ENCODE peak calls at places on chromosomes 11 and 22, in four cellular contexts. T is H1, Y is HepG2, N is K562. Q is an unnamed sample.

GRCh38 chr22:39580795-39581194 is 10.2 kb downstream of the CACNA1I start:
- DNase-seq in T (no peak), Y (no peak), N (no peak), Q (no peak)

GRCh38 chr11:69293819-69294505 is at the start of gene MYEOV:
- DNase-seq in T (peak), Y (peak), N (peak), Q (peak)

GRCh38 chr22:36197065-36197440 is 4.6 kb downstream of the APOL4 start:
- DNase-seq in T (no peak), Y (no peak), N (peak), Q (no peak)

GRCh38 chr22:48872271-48873260 is 955.1 kb downstream of the BRD1 start:
- DNase-seq in T (no peak), Y (no peak), N (no peak), Q (no peak)

GRCh38 chr11:78031629-78032028 is 8.6 kb upstream of the KCTD14 start:
- DNase-seq in T (no peak), Y (peak), N (no peak), Q (peak)

GRCh38 chr22:37100589-37101127 is 8.9 kb downstream of the TMPRSS6 start:
- DNase-seq in T (no peak), Y (no peak), N (no peak), Q (no peak)

GRCh38 chr11:104781719-104782376 is 116.4 kb downstream of the CASP12 start:
- DNase-seq in T (peak), Y (no peak), N (no peak), Q (no peak)

GRCh38 chr11:6315811-6316425 is 4.4 kb downstream of the CAVIN3 start:
- DNase-seq in T (peak), Y (peak), N (peak), Q (no peak)

GRCh38 chr22:35074583-35074982 is 8.6 kb downstream of the ISX start:
- DNase-seq in T (no peak), Y (no peak), N (no peak), Q (no peak)

GRCh38 chr11:69861901-69862300 is 42.7 kb upstream of the FGF3 start:
- DNase-seq in T (no peak), Y (no peak), N (no peak), Q (no peak)

GRCh38 chr22:42693763-42694683 is 26.6 kb downstream of the A4GALT start:
- DNase-seq in T (no peak), Y (no peak), N (no peak), Q (no peak)

GRCh38 chr22:42697542-42698013 is 23.1 kb downstream of the A4GALT start:
- DNase-seq in T (no peak), Y (peak), N (no peak), Q (no peak)

GRCh38 chr22:42696331-42696967 is 24.2 kb downstream of the A4GALT start:
- DNase-seq in T (no peak), Y (no peak), N (no peak), Q (no peak)

GRCh38 chr22:42693055-42693762 is 27.5 kb downstream of the A4GALT start:
- DNase-seq in T (no peak), Y (no peak), N (no peak), Q (no peak)

DNA sequence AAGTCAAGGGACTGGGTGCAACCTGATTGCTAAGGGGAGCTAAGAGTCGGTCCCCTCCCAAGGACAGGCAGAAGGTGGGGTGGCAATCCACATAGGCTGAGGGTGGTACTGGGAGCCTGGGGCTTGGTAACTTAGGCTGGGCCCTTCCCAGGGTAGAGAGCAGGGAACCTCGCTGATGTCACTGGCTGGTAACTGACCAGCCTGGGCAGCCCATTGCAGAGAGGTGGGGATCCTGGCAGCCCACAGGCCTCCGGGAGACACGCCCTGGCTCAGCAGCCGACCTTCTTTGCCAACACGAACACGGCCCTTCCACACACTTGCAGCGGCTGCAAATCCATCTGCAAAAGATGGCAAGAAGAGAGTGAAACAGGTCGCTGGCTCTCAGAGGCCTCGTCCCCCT is 25.4 kb downstream of the A4GALT start:
- DNase-seq in T (no peak), Y (no peak), N (no peak), Q (no peak)
- TF ChIP-seq BRCA1 in T (no peak), Y (no peak), N (no peak), Q (no peak)

GRCh38 chr22:27260087-27260730 is 541.3 kb downstream of the MN1 start:
- DNase-seq in T (no peak), Y (no peak), N (no peak), Q (no peak)
- TF ChIP-seq BRCA1 in T (no peak), Y (no peak), N (no peak), Q (no peak)

GRCh38 chr11:17736921-17737817 is 2.6 kb downstream of the KCNC1 start:
- DNase-seq in T (no peak), Y (no peak), N (no peak), Q (no peak)

GRCh38 chr11:17739945-17740338 is 5.4 kb downstream of the KCNC1 start:
- DNase-seq in T (no peak), Y (no peak), N (no peak), Q (no peak)

GRCh38 chr11:17740649-17741235 is 6.2 kb downstream of the KCNC1 start:
- DNase-seq in T (no peak), Y (no peak), N (no peak), Q (no peak)

GRCh38 chr11:17735823-17736772 is 1.5 kb downstream of the KCNC1 start:
- DNase-seq in T (peak), Y (no peak), N (no peak), Q (no peak)

DNA sequence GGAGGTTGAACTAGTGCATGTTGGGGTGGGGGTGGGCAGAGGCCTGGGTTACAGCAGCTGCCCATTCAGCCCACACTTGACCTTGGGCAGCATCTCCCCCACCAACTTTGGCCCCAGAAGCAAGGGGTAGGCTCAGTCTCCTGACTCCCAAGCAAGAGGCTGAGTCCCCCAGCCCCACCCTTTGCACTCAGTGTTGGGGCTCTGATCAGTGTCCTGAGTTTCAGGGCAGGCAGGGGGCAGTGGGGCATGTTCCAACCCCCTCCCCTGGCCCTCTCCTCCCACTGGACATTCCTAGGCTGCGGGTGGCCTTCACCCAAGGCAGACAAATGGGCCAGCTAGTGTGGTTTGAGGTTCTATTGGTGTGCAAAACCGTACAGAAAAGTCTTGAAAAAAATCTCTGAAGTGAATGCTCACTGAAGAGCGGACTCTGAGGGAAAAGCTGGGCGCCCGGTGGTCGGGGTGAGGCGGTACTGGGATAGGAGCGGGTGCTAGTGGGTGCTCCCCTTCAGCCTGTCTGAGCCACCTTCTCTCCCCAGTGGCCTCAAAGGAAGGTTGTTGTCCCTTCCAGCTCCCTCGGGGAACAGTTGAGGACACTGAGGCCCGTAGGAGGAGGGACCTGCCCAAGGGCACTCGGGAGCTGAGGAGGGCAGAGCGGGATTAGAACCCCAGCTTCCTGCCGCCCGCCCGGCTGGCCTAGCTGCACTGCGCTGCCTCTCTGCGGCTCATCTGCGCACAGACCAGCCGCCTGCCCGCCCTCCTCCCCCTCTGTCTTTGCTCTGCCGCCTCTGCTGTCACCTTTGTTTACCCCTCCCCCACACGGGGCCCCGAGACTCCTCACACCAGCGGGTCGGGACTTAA is 4.0 kb downstream of the KCNC1 start:
- DNase-seq in T (peak), Y (no peak), N (peak), Q (no peak)
- TF ChIP-seq BRCA1 in T (no peak), Y (no peak), N (no peak), Q (no peak)

DNA sequence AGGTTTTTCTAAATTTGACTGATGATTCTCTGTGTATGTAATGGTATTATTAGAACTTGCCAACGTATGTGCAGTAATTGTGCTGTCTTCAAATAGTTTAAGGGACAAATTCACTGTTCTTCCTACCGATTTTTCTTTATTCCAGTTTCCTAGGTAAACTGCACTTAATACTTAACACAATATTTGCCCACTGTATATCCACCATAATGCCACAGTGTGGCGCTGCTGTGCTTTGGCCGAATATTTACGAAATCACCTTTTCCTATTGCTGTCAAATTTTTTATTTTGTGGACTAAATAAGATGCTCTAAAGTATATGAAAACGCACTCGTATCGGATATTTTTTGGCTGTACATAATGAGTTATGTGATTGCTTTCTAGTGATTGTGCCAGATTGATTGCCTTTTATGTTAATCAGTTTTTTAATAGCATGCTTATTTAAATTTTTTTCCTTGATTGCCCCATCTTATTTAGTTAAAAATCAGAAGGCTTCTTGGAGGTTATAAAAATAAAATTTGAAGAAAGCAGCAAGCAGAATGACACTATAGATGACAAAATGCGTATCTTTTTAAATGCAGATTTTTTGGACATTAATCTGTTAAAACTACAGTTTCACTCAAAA is 10.5 kb downstream of the AASDHPPT start:
- DNase-seq in T (no peak), Y (peak), N (no peak), Q (no peak)
- TF ChIP-seq BRCA1 in T (no peak), Y (no peak), N (no peak), Q (no peak)

DNA sequence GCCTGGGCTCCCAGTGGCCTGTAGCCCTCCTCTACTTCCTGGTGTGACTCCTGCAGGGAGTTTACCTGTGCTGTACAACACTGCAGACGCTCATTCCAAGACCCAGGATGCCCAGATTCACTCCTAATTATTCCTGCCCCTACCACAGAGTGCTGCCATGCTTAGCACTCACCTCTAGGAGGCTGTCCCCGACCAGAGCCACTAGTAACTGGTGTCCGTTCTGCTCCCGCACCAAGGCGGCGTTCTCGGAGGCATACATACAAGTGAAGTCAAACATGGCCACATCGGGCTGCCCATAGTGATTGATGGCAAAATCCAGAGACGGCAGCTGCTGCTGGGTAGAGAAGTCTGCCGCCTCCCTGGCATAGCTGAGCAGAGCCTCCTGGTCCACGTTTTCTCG is 122.3 kb upstream of the BID start:
- DNase-seq in T (peak), Y (no peak), N (peak), Q (no peak)
- TF ChIP-seq BRCA1 in T (no peak), Y (no peak), N (no peak), Q (no peak)

DNA sequence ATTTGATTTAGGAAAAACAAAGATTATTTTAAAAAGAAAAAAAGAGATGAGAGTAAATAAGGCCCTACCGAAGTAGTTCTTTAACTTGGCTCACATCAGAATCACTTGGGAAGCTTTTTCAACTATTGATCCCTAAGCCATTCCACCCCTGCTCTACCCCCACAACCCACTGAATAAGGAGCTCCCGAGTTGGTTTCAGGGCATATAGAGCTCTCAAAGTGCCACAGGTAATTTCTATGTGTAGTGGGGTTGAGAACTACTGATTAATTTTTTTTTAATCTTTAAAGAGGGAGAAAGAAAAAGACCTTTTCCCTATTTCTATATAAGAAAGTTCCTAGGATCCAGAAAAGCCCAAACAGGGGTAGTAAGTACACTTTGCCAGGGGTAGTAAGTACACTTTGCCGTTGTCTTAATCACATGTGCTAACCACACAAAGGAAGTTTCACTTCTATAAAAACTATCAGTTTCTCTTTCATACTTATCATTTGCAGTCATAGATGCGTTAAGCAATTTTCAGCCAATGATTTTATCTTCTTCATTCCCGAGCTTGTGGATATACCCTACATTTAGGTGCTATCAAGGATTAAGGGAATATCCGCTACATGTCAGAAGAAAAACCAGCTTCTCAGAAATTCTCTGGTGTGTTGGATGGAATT is 108.4 kb upstream of the ZC3H12C start:
- DNase-seq in T (no peak), Y (no peak), N (no peak), Q (peak)
- TF ChIP-seq BRCA1 in T (no peak), Y (no peak), N (no peak), Q (no peak)

DNA sequence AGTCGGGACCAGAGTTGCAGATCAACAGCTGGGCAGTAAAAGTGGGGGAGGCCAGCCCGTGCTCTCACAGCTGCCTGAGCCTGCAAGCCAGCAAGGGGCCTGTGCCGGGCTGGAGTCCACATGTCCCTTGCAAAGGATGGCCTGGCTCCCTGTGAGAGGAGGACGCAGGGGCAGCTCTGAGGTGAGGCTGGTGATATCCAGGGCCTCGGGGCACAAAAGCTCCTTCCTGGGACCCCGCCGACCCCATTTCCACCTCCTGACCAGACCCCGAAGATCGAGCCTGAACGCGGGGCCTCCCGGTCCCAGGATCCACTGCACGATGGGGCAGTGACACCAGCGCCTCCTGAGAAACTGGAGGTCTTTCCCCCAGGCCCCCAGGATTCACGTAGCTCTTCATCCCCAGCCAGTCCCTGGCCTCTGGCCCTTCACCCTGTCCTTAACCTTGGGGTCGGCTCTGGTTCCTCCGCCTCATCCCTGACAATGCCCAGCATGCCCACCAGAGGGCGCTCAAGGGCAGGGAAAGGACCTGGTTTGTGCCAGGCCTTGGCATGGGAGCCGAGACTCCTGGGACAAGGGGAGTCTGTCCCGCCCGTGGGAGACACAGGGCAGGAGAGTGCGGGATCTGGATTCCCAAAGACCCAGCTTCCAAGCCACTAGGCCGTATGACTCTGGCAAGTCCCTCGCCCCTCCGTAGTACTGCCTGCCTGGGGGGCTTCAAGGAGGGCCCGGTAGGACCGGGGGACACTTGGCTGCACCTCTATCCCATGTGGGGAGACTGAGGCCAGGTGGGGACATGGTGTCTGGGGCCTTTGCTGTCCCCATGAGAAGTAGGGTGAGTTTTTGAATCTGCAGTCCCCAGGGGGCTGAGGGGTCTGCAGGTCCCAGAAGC is 17.8 kb upstream of the WNT7B start:
- DNase-seq in T (peak), Y (no peak), N (peak), Q (no peak)
- TF ChIP-seq BRCA1 in T (no peak), Y (no peak), N (no peak), Q (no peak)

GRCh38 chr22:26650722-26651421 is 6.5 kb upstream of the MIAT start:
- DNase-seq in T (no peak), Y (no peak), N (peak), Q (no peak)

GRCh38 chr22:26651840-26652239 is 5.5 kb upstream of the MIAT start:
- DNase-seq in T (no peak), Y (no peak), N (no peak), Q (no peak)

GRCh38 chr22:26648761-26649363 is 8.5 kb upstream of the MIAT start:
- DNase-seq in T (no peak), Y (no peak), N (no peak), Q (no peak)

GRCh38 chr22:26646158-26646557 is 11.2 kb upstream of the MIAT start:
- DNase-seq in T (no peak), Y (no peak), N (no peak), Q (no peak)

GRCh38 chr22:26648011-26648497 is 9.3 kb upstream of the MIAT start:
- DNase-seq in T (peak), Y (no peak), N (no peak), Q (no peak)
- TF ChIP-seq BRCA1 in T (no peak), Y (no peak), N (no peak), Q (no peak)

DNA sequence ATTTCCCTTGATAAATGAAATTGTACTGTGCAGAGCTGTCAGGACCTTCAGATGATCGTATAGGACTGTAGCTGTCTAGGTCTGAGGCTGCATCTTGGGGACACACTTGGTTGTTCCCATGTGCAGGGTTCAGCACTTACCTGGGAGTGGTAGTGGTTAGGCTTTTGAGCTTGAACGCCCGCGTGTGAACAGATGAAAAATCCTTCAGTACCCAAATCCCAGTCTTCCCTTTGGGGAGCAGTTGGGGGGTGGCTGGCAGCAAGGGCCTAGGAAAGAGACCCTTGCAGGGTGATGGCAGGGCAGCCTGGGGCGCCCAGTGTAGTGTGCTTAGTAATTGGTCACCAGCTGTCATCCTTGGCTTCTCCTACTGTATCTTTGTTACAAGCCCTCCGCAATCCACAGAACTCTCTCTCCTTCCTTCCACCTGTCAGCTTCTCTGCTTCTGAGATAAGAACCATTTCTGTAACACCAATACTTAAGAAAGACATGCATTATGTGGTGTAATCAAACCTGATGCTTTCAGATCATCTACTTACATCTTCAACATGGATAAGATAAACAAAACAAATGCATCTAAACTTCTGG is 64.6 kb downstream of the MORC2 start:
- DNase-seq in T (peak), Y (no peak), N (peak), Q (no peak)
- TF ChIP-seq BRCA1 in T (no peak), Y (no peak), N (no peak), Q (no peak)

DNA sequence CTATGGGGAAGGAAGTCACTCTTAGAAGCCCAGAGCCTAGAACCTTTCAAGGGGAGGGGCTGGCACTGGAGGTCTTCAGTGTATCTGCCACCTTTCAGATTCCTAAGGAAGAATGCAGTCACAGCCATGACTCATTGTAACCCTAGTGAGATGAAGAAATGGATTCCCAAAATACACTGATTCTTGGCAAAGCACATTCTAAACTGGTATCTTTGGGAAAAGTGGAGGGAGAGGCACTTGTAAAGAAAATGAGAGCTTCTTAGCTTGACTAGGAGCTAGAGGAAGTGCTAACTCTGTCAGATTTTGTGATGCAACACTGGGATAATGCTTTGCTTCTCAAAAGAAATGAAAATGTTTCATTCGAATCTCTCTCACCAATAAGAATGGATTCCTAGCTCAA is 14.4 kb downstream of the NRIP3 start:
- DNase-seq in T (no peak), Y (no peak), N (peak), Q (no peak)
- TF ChIP-seq BRCA1 in T (no peak), Y (no peak), N (no peak), Q (no peak)